ENCODE peak calls at places on chromosome 13, in four cellular contexts. One of them, this sample, is unnamed.
A peak's percentile ranks its signal among the peaks of the same experiment; 100 is the strongest.

GRCh38 chr13:43203781-43204180 is 180.4 kb downstream of the DNAJC15 start:
- DNase-seq in HepG2: no peak
- DNase-seq in K562: no peak
- DNase-seq in GM12878: no peak
- DNase-seq in this sample: no peak

GRCh38 chr13:99689955-99690354 is 188.7 kb downstream of the TM9SF2 start:
- DNase-seq in K562: no peak
- DNase-seq in GM12878: no peak
- DNase-seq in HepG2: no peak
- DNase-seq in this sample: no peak

GRCh38 chr13:110129076-110129475 is 177.9 kb downstream of the COL4A1 start:
- DNase-seq in K562: no peak
- DNase-seq in HepG2: no peak
- DNase-seq in GM12878: no peak
- DNase-seq in this sample: no peak

GRCh38 chr13:52029569-52029968 is 5.1 kb downstream of the UTP14C start:
- DNase-seq in GM12878: no peak
- DNase-seq in K562: no peak
- DNase-seq in HepG2: no peak
- DNase-seq in this sample: no peak

GRCh38 chr13:39779337-39780270 is 124.1 kb downstream of the COG6 start:
- DNase-seq in K562: no peak
- DNase-seq in HepG2: no peak
- DNase-seq in GM12878: no peak
- DNase-seq in this sample: no peak

GRCh38 chr13:29453657-29454056 is 141.8 kb downstream of the SLC7A1 start:
- DNase-seq in K562: no peak
- DNase-seq in HepG2: no peak
- DNase-seq in GM12878: no peak
- DNase-seq in this sample: no peak

GRCh38 chr13:113550453-113550852 is 34.1 kb upstream of the TFDP1 start:
- DNase-seq in GM12878: no peak
- DNase-seq in HepG2: no peak
- DNase-seq in K562: no peak
- DNase-seq in this sample: no peak

GRCh38 chr13:85816413-85816812 is 17.2 kb upstream of the SLITRK6 start:
- DNase-seq in K562: no peak
- DNase-seq in GM12878: no peak
- DNase-seq in HepG2: no peak
- DNase-seq in this sample: no peak

GRCh38 chr13:30504081-30504480 is 38.3 kb upstream of the HMGB1 start:
- DNase-seq in GM12878: peak; percentile 16
- DNase-seq in K562: peak; percentile 58
- DNase-seq in HepG2: no peak
- DNase-seq in this sample: no peak

GRCh38 chr13:95087746-95088305 is 213.4 kb downstream of the ABCC4 start:
- DNase-seq in K562: no peak
- DNase-seq in GM12878: no peak
- DNase-seq in HepG2: peak; percentile 23
- DNase-seq in this sample: no peak

DNA sequence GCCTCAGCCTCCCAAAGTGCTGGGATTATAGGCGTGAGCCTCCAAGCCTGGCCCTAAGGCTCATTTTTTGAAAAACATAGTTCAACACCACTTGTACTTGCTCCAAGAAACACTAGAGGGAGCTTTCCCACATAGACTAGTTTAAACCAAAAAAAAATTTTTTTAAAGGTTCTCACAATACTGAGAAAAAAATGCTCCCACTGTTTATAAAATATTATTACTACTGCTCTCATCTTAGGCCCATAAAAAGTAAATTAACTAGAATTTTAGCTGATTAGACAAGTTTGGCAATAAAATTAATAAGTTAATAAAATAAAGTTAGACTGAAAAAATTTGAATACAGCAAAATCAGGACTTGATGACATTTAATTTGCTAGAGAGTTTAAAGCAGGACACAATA is 109.5 kb downstream of the TBC1D4 start:
- DNase-seq in HepG2: peak; percentile 44
- DNase-seq in K562: peak; percentile 24
- DNase-seq in GM12878: no peak
- DNase-seq in this sample: peak; percentile 68
- TF ChIP-seq TARDBP in HepG2: no peak
- TF ChIP-seq TARDBP in K562: no peak
- TF ChIP-seq TARDBP in GM12878: no peak
- TF ChIP-seq TARDBP in this sample: no peak

GRCh38 chr13:83508905-83509304 is 373.4 kb downstream of the SLITRK1 start:
- DNase-seq in HepG2: no peak
- DNase-seq in K562: no peak
- DNase-seq in GM12878: no peak
- DNase-seq in this sample: no peak
- TF ChIP-seq TARDBP in HepG2: no peak
- TF ChIP-seq TARDBP in K562: no peak
- TF ChIP-seq TARDBP in GM12878: no peak
- TF ChIP-seq TARDBP in this sample: no peak

DNA sequence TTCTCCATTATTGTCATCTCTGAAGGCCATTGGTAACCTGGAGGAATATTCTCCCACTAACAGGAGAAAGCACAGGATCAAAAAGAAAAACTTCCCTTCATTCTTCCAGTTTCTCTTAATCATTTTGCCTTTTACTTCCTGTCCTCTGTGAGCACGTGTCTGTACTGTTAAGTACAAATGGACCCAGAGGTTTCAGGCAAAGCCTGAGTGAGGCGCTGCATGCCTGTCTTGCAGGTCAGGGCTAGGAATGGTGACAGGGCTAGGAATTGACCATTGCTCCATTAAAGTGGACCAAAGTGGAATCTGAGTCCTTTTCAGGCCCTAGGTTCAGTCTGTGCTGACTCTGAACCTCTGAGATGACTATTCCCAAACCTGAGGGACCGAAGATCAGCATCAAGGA is 326.7 kb downstream of the SHISA2 start:
- DNase-seq in K562: no peak
- DNase-seq in GM12878: no peak
- DNase-seq in HepG2: no peak
- DNase-seq in this sample: no peak
- TF ChIP-seq TARDBP in K562: no peak
- TF ChIP-seq TARDBP in GM12878: no peak
- TF ChIP-seq TARDBP in HepG2: no peak
- TF ChIP-seq TARDBP in this sample: no peak

GRCh38 chr13:32796754-32797153 is 210.5 kb downstream of the PDS5B start:
- DNase-seq in GM12878: no peak
- DNase-seq in K562: no peak
- DNase-seq in HepG2: no peak
- DNase-seq in this sample: no peak

GRCh38 chr13:32790731-32791130 is 204.5 kb downstream of the PDS5B start:
- DNase-seq in GM12878: no peak
- DNase-seq in HepG2: peak; percentile 5
- DNase-seq in K562: peak; percentile 7
- DNase-seq in this sample: peak; percentile 18

GRCh38 chr13:32791545-32792172 is 205.4 kb downstream of the PDS5B start:
- DNase-seq in HepG2: peak; percentile 30
- DNase-seq in GM12878: peak; percentile 62
- DNase-seq in K562: no peak
- DNase-seq in this sample: no peak
- TF ChIP-seq TARDBP in HepG2: no peak
- TF ChIP-seq TARDBP in GM12878: no peak
- TF ChIP-seq TARDBP in K562: no peak
- TF ChIP-seq TARDBP in this sample: no peak